ENCODE peak calls at places on chromosomes 4 and X, in eight cellular contexts. G, W, J, Q, F, D, B and R are unnamed samples. For H3K27me3, the result is how much of the 10 kb centered on the place peaks cover.

GRCh38 chrX:2423293-2423692 is 77.5 kb downstream of the DHRSX start:
- DNase-seq in J (no peak), B (no peak), W (peak), F (no peak), D (no peak), G (peak), Q (no peak), R (no peak)

GRCh38 chr4:164293776-164294175 is 460.2 kb upstream of the SMIM31 start:
- DNase-seq in D (no peak), G (no peak), Q (no peak), J (no peak), W (no peak), B (no peak), F (no peak), R (no peak)

GRCh38 chr4:21447320-21448055 is 501.1 kb downstream of the KCNIP4 start:
- DNase-seq in Q (no peak), W (peak), G (peak), D (peak), B (no peak), J (no peak), F (no peak), R (no peak)

GRCh38 chr4:69781458-69782418 is 21.3 kb upstream of the SULT1B1 start:
- DNase-seq in Q (no peak), W (no peak), D (no peak), J (no peak), B (no peak), F (no peak), G (no peak), R (no peak)

GRCh38 chrX:17020828-17021821 is 74.7 kb downstream of the REPS2 start:
- DNase-seq in D (no peak), B (no peak), W (no peak), F (no peak), J (no peak), Q (no peak), G (no peak), R (no peak)

GRCh38 chr4:136316961-136317360 is 1215.3 kb downstream of the PCDH18 start:
- DNase-seq in D (no peak), G (no peak), F (no peak), J (no peak), Q (no peak), W (no peak), B (no peak), R (no peak)

GRCh38 chr4:23476514-23477090 is 413.2 kb downstream of the PPARGC1A start:
- DNase-seq in B (no peak), J (no peak), Q (no peak), F (no peak), D (peak), W (peak), G (no peak), R (no peak)

GRCh38 chrX:119622356-119623232 is 16.4 kb upstream of the NKRF start:
- DNase-seq in W (no peak), B (no peak), Q (no peak), G (no peak), J (peak), F (peak), D (no peak), R (peak)

GRCh38 chr4:38314663-38315062 is 349.3 kb upstream of the KLF3 start:
- DNase-seq in G (peak), W (peak), F (no peak), D (no peak), Q (no peak), B (no peak), J (no peak), R (no peak)

GRCh38 chr4:140152760-140153418 is 1.1 kb downstream of the MAML3 start:
- DNase-seq in F (peak), D (no peak), Q (peak), J (peak), G (peak), W (peak), B (peak), R (peak)

DNA sequence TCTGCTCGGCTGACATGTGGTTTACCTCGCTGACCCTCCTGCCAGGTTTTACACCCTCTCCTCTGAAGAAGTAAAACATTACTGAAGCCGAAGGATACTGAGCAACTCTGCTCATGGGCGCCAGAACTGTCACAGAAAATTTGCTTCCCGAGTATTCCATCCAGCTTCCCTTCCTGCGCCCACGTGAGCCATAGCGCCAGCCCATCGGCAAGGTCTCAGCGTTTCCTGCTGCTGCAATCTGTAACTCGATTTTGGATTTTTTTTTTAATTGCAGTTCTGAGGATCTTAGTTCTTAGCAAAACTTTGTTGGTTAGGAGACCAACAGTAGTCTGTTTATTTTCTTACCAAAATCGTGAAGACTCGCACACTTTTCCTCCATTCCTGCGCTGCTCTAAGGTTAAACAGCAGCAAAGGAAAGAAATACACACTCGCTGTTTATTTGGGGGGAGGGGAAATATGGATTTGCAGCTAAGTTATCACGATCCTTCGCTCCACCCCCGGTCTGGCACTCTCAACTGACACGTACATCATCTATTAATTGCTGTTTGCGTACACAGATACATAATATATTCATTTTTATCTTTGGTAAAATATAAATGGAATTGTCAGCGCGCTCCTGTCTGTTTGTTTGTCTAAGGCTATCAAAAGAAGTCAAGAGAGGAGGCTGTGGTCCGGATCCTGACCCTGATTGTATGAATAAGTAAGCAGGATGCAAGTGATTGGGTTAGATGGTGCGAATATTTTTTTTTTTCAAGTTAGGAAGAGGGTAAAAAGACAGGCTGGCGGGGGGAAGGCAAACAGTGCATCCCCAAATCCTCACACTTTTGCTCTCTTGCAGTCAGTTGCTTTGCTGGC is at the start of gene TLL1:
- DNase-seq in Q (no peak), J (peak), D (peak), F (no peak), W (peak), G (peak), B (no peak), R (no peak)
- H3K27me3 ChIP-seq in Q (under half), J (under half), D (under half), F (under half), W (under half), G (under half), B (under half), R (under half)

GRCh38 chrX:141879616-141880015 is 24.1 kb upstream of the MAGEC1 start:
- DNase-seq in F (no peak), J (no peak), G (no peak), B (no peak), W (no peak), Q (no peak), D (no peak), R (no peak)
- TF ChIP-seq CTCF in F (no peak), J (no peak), G (no peak), B (no peak), W (no peak), Q (no peak), D (no peak), R (no peak)

GRCh38 chrX:642436-643210 is 12.0 kb downstream of the SHOX start:
- DNase-seq in F (no peak), W (no peak), Q (no peak), G (no peak), B (no peak), D (no peak), J (no peak), R (no peak)
- H3K27me3 ChIP-seq in F (half or more), W (under half), Q (under half), G (under half), B (under half), D (under half), J (half or more), R (under half)

GRCh38 chrX:154013001-154013421 is 6.7 kb downstream of the IRAK1 start:
- DNase-seq in J (no peak), W (no peak), D (no peak), Q (no peak), F (no peak), G (no peak), B (no peak), R (no peak)

GRCh38 chrX:154015581-154016264 is 4.0 kb downstream of the IRAK1 start:
- DNase-seq in W (no peak), B (no peak), F (no peak), J (no peak), Q (no peak), G (no peak), D (no peak), R (no peak)

GRCh38 chrX:154014429-154015380 is 5.0 kb downstream of the IRAK1 start:
- DNase-seq in B (no peak), Q (no peak), W (no peak), F (no peak), D (no peak), J (no peak), G (no peak), R (no peak)

GRCh38 chrX:154012336-154012991 is 7.2 kb downstream of the IRAK1 start:
- DNase-seq in J (no peak), B (no peak), G (peak), W (no peak), F (no peak), Q (peak), D (no peak), R (no peak)

GRCh38 chrX:154013614-154014360 is 5.9 kb downstream of the IRAK1 start:
- DNase-seq in D (no peak), W (no peak), F (no peak), B (no peak), Q (no peak), G (no peak), J (no peak), R (no peak)
- TF ChIP-seq CTCF in D (peak), W (peak), F (peak), B (peak), Q (peak), G (peak), J (peak), R (peak)

DNA sequence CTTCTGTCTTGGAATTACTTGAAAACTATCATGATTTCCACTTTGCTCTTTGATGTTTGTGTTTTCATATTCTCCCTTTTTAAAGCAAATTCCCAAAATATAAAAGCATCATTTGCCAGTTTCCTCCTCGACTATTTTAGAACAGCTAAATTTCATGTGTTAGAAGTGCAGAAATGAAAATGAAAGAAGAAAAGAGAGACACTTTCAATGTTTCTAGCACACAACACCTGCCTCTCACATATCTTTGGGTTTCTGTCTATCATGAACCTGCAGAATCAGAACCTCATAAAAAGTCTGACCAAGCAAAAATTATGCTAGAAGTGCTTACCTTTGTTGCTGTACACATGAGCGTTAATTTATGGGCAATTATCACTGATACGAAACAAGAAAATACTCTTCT is 1.9 kb upstream of the NEUROG2 start:
- DNase-seq in G (no peak), F (no peak), W (no peak), D (no peak), J (no peak), B (no peak), Q (no peak), R (no peak)
- H3K27me3 ChIP-seq in G (half or more), F (half or more), W (half or more), D (half or more), J (half or more), B (under half), Q (half or more), R (half or more)

DNA sequence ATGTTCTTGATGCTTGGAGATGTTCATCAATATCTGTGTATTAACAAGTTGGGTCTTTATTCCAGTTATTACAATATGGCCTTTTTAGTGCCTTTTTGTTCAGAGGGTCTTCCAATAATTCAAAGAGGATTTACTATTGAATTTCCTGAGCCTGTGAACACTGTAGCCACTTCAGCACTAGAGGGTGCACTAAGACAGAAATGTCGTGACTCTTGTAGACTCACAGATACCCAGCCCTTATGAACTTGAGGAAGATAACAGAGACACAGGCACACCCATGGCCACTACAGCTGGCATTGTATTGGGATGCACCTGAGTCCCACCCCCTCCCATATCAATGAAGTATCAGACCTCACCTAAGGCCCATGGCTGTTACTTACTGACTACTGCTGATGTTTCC is 54.4 kb upstream of the ACTRT1 start:
- DNase-seq in W (peak), Q (no peak), J (no peak), F (no peak), D (no peak), B (no peak), G (no peak), R (no peak)
- TF ChIP-seq CTCF in W (peak), Q (no peak), J (no peak), F (no peak), D (peak), B (no peak), G (peak), R (no peak)

GRCh38 chr4:1413221-1413663 is 7.0 kb upstream of the NKX1-1 start:
- DNase-seq in F (no peak), J (no peak), G (no peak), Q (no peak), D (no peak), W (no peak), B (no peak), R (no peak)

GRCh38 chr4:1413687-1414479 is 7.6 kb upstream of the NKX1-1 start:
- DNase-seq in J (no peak), G (no peak), D (no peak), F (no peak), W (no peak), B (no peak), Q (peak), R (no peak)

GRCh38 chr4:1415681-1415981 is 9.4 kb upstream of the NKX1-1 start:
- DNase-seq in J (no peak), D (no peak), B (no peak), Q (no peak), F (no peak), G (no peak), W (no peak), R (no peak)

GRCh38 chr4:1416051-1416947 is 10.1 kb upstream of the NKX1-1 start:
- DNase-seq in J (no peak), D (no peak), F (no peak), G (no peak), B (no peak), Q (peak), W (no peak), R (peak)

DNA sequence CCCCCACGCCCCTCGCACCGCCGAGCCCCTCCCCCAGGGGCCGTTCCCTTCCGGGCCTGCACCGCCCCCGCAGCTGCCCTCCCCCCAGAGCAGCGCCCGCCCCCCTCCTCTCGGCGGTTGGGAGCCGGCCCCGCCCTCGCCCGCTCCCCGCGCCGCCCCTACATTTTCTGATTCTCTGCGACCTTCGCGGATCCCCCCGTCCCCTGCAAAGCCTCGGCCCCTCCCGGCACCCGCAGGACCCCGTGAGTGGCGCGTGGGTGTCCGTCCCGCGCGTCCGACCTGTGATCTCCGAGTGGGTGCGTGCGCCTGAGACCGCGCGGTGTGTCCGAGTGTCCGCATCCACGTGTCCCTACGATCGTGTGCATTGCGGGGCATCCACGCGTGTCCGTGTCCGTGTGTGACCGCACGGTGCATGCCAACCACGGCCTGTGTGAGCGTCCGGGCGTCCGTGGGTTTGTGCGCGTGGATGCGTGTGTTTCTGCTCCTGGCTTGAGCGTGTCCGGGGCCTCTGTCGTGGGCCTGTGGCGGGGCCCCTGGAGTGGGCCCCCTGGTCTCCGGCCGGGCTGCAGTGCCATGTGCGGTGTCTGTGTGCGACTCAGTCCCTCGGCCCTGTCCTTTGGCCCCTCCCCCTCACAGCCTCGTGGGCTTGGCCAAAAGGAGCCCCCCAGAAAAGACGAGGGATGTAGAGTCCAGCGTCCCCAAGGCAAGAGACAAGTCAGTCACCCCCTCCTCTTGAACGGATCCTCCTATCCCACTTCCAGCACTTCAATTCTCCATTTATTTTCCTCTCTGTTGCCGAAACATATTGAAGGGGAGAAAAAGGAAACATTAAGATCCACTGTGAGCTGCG is 8.8 kb upstream of the NKX1-1 start:
- DNase-seq in D (no peak), J (no peak), G (no peak), B (no peak), Q (no peak), W (no peak), F (no peak), R (no peak)
- H3K27me3 ChIP-seq in D (half or more), J (half or more), G (under half), B (under half), Q (under half), W (under half), F (half or more), R (under half)